ENCODE peak calls at places on chromosomes 13 and 19, in nine cellular contexts. R is stimulated activated CD4-positive, alpha-beta T cell treated with anti-CD3 and anti-CD28 coated beads, Interleukin-4, amount 100 ng/mL, for 4 hours; W is CD4-positive, alpha-beta T cell; P is thoracic aorta; Q is MG63; Z is HuH-7.5; M is NCI-H524 treated with DMSO at 0.1 percent for 48 hours; X is uterus; K is adipocyte. G is an unnamed sample.

GRCh38 chr19:36141039-36141914 is 1.4 kb downstream of the CAPNS1 start:
- DNase-seq in K (peak; percentile 94), P (peak; percentile 53), W (peak; percentile 94), X (peak; percentile 92), Z (peak; percentile 93), Q (peak; percentile 75), M (peak; percentile 42), R (peak; percentile 86), G (peak; percentile 88)

GRCh38 chr19:34962281-34962944 is 1.6 kb downstream of the ZNF792 start:
- DNase-seq in Q (no peak), W (no peak), R (no peak), M (no peak), Z (no peak), X (peak; percentile 32), K (no peak), P (no peak), G (no peak)

GRCh38 chr19:46409146-46409545 is 4.2 kb downstream of the CCDC8 start:
- DNase-seq in X (no peak), Z (no peak), P (no peak), K (no peak), Q (no peak), M (no peak), R (no peak), W (no peak), G (no peak)

GRCh38 chr19:48964205-48965032 is 690 bp upstream of the FTL start:
- DNase-seq in X (no peak), R (no peak), M (no peak), K (peak; percentile 61), P (no peak), Q (no peak), Z (no peak), W (no peak), G (no peak)

GRCh38 chr19:43688059-43688763 is 18.2 kb upstream of the PLAUR start:
- DNase-seq in Q (no peak), Z (no peak), K (no peak), R (no peak), M (no peak), W (no peak), X (no peak), P (no peak), G (no peak)

GRCh38 chr19:29841559-29842367 is 30.0 kb downstream of the CCNE1 start:
- DNase-seq in Z (peak; percentile 35), P (no peak), Q (peak; percentile 45), W (no peak), M (no peak), X (no peak), R (no peak), K (no peak), G (no peak)

GRCh38 chr13:102901615-102902305 is 55.9 kb downstream of the ERCC5 start:
- DNase-seq in R (no peak), P (no peak), Z (no peak), X (no peak), K (no peak), Q (no peak), W (no peak), M (no peak), G (no peak)

GRCh38 chr13:30355405-30355741 is 48.0 kb upstream of the KATNAL1 start:
- DNase-seq in W (no peak), P (no peak), Z (peak; percentile 15), X (no peak), M (no peak), K (no peak), Q (no peak), R (peak; percentile 22), G (peak; percentile 55)

GRCh38 chr13:89966524-89966923 is 1381.0 kb upstream of the MIR17HG start:
- DNase-seq in K (no peak), P (no peak), Z (no peak), Q (no peak), X (no peak), R (no peak), W (no peak), M (no peak), G (no peak)